ENCODE peak calls at places on chromosomes 13 and 19, in eight cellular contexts. One of them, this sample, is unnamed.
A peak's percentile ranks its signal among the peaks of the same experiment; 100 is the strongest.

GRCh38 chr19:18932216-18932841 is 8.7 kb downstream of the HOMER3 start:
- DNase-seq in DND-41: peak; percentile 58
- DNase-seq in adipocyte: peak; percentile 64
- DNase-seq in lower lobe of right lung: peak; percentile 88
- DNase-seq in effector memory CD4-positive, alpha-beta T cell: peak; percentile 81
- DNase-seq in cardiac muscle cell: peak; percentile 88
- DNase-seq in PC-3: peak; percentile 29
- DNase-seq in fibroblast of lung: peak; percentile 40
- DNase-seq in this sample: no peak

GRCh38 chr19:13764821-13765394 is 586 bp downstream of the MRI1 start:
- DNase-seq in fibroblast of lung: no peak
- DNase-seq in adipocyte: peak; percentile 56
- DNase-seq in DND-41: peak; percentile 44
- DNase-seq in effector memory CD4-positive, alpha-beta T cell: no peak
- DNase-seq in cardiac muscle cell: peak; percentile 50
- DNase-seq in PC-3: peak; percentile 23
- DNase-seq in lower lobe of right lung: peak; percentile 66
- DNase-seq in this sample: no peak

GRCh38 chr13:38264363-38265134 is 85.1 kb upstream of the UFM1 start:
- DNase-seq in PC-3: no peak
- DNase-seq in lower lobe of right lung: no peak
- DNase-seq in adipocyte: no peak
- DNase-seq in DND-41: no peak
- DNase-seq in effector memory CD4-positive, alpha-beta T cell: no peak
- DNase-seq in fibroblast of lung: no peak
- DNase-seq in cardiac muscle cell: peak; percentile 0
- DNase-seq in this sample: no peak

GRCh38 chr19:38685666-38686529 is 38.4 kb downstream of the ACTN4 start:
- DNase-seq in PC-3: peak; percentile 63
- DNase-seq in effector memory CD4-positive, alpha-beta T cell: peak; percentile 25
- DNase-seq in DND-41: no peak
- DNase-seq in adipocyte: peak; percentile 75
- DNase-seq in cardiac muscle cell: peak; percentile 52
- DNase-seq in lower lobe of right lung: no peak
- DNase-seq in fibroblast of lung: peak; percentile 67
- DNase-seq in this sample: no peak

GRCh38 chr13:52454459-52454824 is 836 bp upstream of the CKAP2 start:
- DNase-seq in DND-41: peak; percentile 36
- DNase-seq in lower lobe of right lung: no peak
- DNase-seq in cardiac muscle cell: peak; percentile 10
- DNase-seq in adipocyte: no peak
- DNase-seq in PC-3: peak; percentile 11
- DNase-seq in effector memory CD4-positive, alpha-beta T cell: no peak
- DNase-seq in fibroblast of lung: peak; percentile 7
- DNase-seq in this sample: no peak

GRCh38 chr19:4455742-4456565 is 1.6 kb downstream of the UBXN6 start:
- DNase-seq in lower lobe of right lung: peak; percentile 59
- DNase-seq in fibroblast of lung: peak; percentile 78
- DNase-seq in DND-41: no peak
- DNase-seq in PC-3: peak; percentile 41
- DNase-seq in effector memory CD4-positive, alpha-beta T cell: no peak
- DNase-seq in cardiac muscle cell: peak; percentile 43
- DNase-seq in adipocyte: peak; percentile 54
- DNase-seq in this sample: peak; percentile 55

GRCh38 chr13:102940143-102940542 is 94.3 kb downstream of the ERCC5 start:
- DNase-seq in PC-3: no peak
- DNase-seq in lower lobe of right lung: no peak
- DNase-seq in adipocyte: no peak
- DNase-seq in DND-41: peak; percentile 8
- DNase-seq in fibroblast of lung: no peak
- DNase-seq in effector memory CD4-positive, alpha-beta T cell: no peak
- DNase-seq in cardiac muscle cell: no peak
- DNase-seq in this sample: no peak

GRCh38 chr13:35954207-35954560 is 177.0 kb downstream of the DCLK1 start:
- DNase-seq in PC-3: no peak
- DNase-seq in cardiac muscle cell: no peak
- DNase-seq in fibroblast of lung: no peak
- DNase-seq in DND-41: no peak
- DNase-seq in adipocyte: peak; percentile 42
- DNase-seq in lower lobe of right lung: no peak
- DNase-seq in effector memory CD4-positive, alpha-beta T cell: no peak
- DNase-seq in this sample: no peak

GRCh38 chr13:38921081-38921480 is 69.5 kb downstream of the STOML3 start:
- DNase-seq in cardiac muscle cell: no peak
- DNase-seq in lower lobe of right lung: no peak
- DNase-seq in DND-41: no peak
- DNase-seq in adipocyte: no peak
- DNase-seq in effector memory CD4-positive, alpha-beta T cell: no peak
- DNase-seq in fibroblast of lung: no peak
- DNase-seq in PC-3: no peak
- DNase-seq in this sample: no peak

GRCh38 chr19:15892012-15892411 is 5.9 kb downstream of the CYP4F2 start:
- DNase-seq in effector memory CD4-positive, alpha-beta T cell: no peak
- DNase-seq in fibroblast of lung: no peak
- DNase-seq in adipocyte: no peak
- DNase-seq in cardiac muscle cell: no peak
- DNase-seq in PC-3: no peak
- DNase-seq in lower lobe of right lung: no peak
- DNase-seq in DND-41: no peak
- DNase-seq in this sample: no peak
- H3K27me3 ChIP-seq in effector memory CD4-positive, alpha-beta T cell: no peaks in the 10 kb centered on the region
- H3K27me3 ChIP-seq in fibroblast of lung: no peaks in the 10 kb centered on the region
- H3K27me3 ChIP-seq in adipocyte: peaks cover 6% of the 10 kb centered on the region
- H3K27me3 ChIP-seq in cardiac muscle cell: no peaks in the 10 kb centered on the region
- H3K27me3 ChIP-seq in PC-3: peaks cover 7% of the 10 kb centered on the region
- H3K27me3 ChIP-seq in lower lobe of right lung: no peaks in the 10 kb centered on the region
- H3K27me3 ChIP-seq in DND-41: no peaks in the 10 kb centered on the region
- H3K27me3 ChIP-seq in this sample: no peaks in the 10 kb centered on the region

GRCh38 chr19:46717034-46717715 is at the start of gene PRKD2:
- DNase-seq in cardiac muscle cell: peak; percentile 89
- DNase-seq in fibroblast of lung: peak; percentile 79
- DNase-seq in effector memory CD4-positive, alpha-beta T cell: peak; percentile 63
- DNase-seq in DND-41: peak; percentile 93
- DNase-seq in adipocyte: peak; percentile 93
- DNase-seq in lower lobe of right lung: peak; percentile 92
- DNase-seq in PC-3: peak; percentile 69
- DNase-seq in this sample: peak; percentile 87

GRCh38 chr19:46714523-46715106 is 2.3 kb downstream of the PRKD2 start:
- DNase-seq in PC-3: no peak
- DNase-seq in fibroblast of lung: no peak
- DNase-seq in DND-41: no peak
- DNase-seq in cardiac muscle cell: no peak
- DNase-seq in effector memory CD4-positive, alpha-beta T cell: no peak
- DNase-seq in lower lobe of right lung: no peak
- DNase-seq in adipocyte: peak; percentile 26
- DNase-seq in this sample: peak; percentile 30

GRCh38 chr19:46716672-46717033 is 261 bp downstream of the PRKD2 start:
- DNase-seq in DND-41: no peak
- DNase-seq in adipocyte: peak; percentile 40
- DNase-seq in cardiac muscle cell: peak; percentile 33
- DNase-seq in lower lobe of right lung: no peak
- DNase-seq in fibroblast of lung: no peak
- DNase-seq in effector memory CD4-positive, alpha-beta T cell: no peak
- DNase-seq in PC-3: no peak
- DNase-seq in this sample: no peak

GRCh38 chr19:46716013-46716671 is 772 bp downstream of the PRKD2 start:
- DNase-seq in lower lobe of right lung: peak; percentile 56
- DNase-seq in DND-41: peak; percentile 38
- DNase-seq in fibroblast of lung: no peak
- DNase-seq in adipocyte: peak; percentile 63
- DNase-seq in PC-3: no peak
- DNase-seq in effector memory CD4-positive, alpha-beta T cell: no peak
- DNase-seq in cardiac muscle cell: peak; percentile 61
- DNase-seq in this sample: no peak

GRCh38 chr19:46715620-46716012 is 1.3 kb downstream of the PRKD2 start:
- DNase-seq in PC-3: no peak
- DNase-seq in DND-41: peak; percentile 44
- DNase-seq in cardiac muscle cell: no peak
- DNase-seq in lower lobe of right lung: peak; percentile 32
- DNase-seq in adipocyte: no peak
- DNase-seq in effector memory CD4-positive, alpha-beta T cell: no peak
- DNase-seq in fibroblast of lung: no peak
- DNase-seq in this sample: no peak
- H3K4me1 ChIP-seq in PC-3: no peaks in the 10 kb centered on the region
- H3K4me1 ChIP-seq in DND-41: peaks cover 56% of the 10 kb centered on the region
- H3K4me1 ChIP-seq in cardiac muscle cell: peaks cover 12% of the 10 kb centered on the region
- H3K4me1 ChIP-seq in lower lobe of right lung: peaks cover 50% of the 10 kb centered on the region
- H3K4me1 ChIP-seq in adipocyte: peaks cover 27% of the 10 kb centered on the region
- H3K4me1 ChIP-seq in effector memory CD4-positive, alpha-beta T cell: peaks cover 40% of the 10 kb centered on the region
- H3K4me1 ChIP-seq in fibroblast of lung: peaks cover 2% of the 10 kb centered on the region
- H3K4me1 ChIP-seq in this sample: peaks cover 31% of the 10 kb centered on the region

GRCh38 chr13:94557836-94558235 is 38.1 kb downstream of the TGDS start:
- DNase-seq in effector memory CD4-positive, alpha-beta T cell: no peak
- DNase-seq in DND-41: no peak
- DNase-seq in lower lobe of right lung: no peak
- DNase-seq in PC-3: no peak
- DNase-seq in cardiac muscle cell: no peak
- DNase-seq in adipocyte: no peak
- DNase-seq in fibroblast of lung: no peak
- DNase-seq in this sample: no peak

GRCh38 chr13:94556016-94556415 is 39.9 kb downstream of the TGDS start:
- DNase-seq in adipocyte: no peak
- DNase-seq in DND-41: no peak
- DNase-seq in cardiac muscle cell: no peak
- DNase-seq in lower lobe of right lung: no peak
- DNase-seq in effector memory CD4-positive, alpha-beta T cell: no peak
- DNase-seq in fibroblast of lung: no peak
- DNase-seq in PC-3: no peak
- DNase-seq in this sample: no peak

GRCh38 chr13:94559201-94559795 is 36.7 kb downstream of the TGDS start:
- DNase-seq in lower lobe of right lung: no peak
- DNase-seq in effector memory CD4-positive, alpha-beta T cell: no peak
- DNase-seq in fibroblast of lung: no peak
- DNase-seq in DND-41: peak; percentile 52
- DNase-seq in adipocyte: no peak
- DNase-seq in PC-3: no peak
- DNase-seq in cardiac muscle cell: no peak
- DNase-seq in this sample: no peak

GRCh38 chr13:94558721-94559120 is 37.2 kb downstream of the TGDS start:
- DNase-seq in PC-3: no peak
- DNase-seq in DND-41: peak; percentile 78
- DNase-seq in lower lobe of right lung: no peak
- DNase-seq in fibroblast of lung: no peak
- DNase-seq in cardiac muscle cell: no peak
- DNase-seq in effector memory CD4-positive, alpha-beta T cell: no peak
- DNase-seq in adipocyte: no peak
- DNase-seq in this sample: no peak

DNA sequence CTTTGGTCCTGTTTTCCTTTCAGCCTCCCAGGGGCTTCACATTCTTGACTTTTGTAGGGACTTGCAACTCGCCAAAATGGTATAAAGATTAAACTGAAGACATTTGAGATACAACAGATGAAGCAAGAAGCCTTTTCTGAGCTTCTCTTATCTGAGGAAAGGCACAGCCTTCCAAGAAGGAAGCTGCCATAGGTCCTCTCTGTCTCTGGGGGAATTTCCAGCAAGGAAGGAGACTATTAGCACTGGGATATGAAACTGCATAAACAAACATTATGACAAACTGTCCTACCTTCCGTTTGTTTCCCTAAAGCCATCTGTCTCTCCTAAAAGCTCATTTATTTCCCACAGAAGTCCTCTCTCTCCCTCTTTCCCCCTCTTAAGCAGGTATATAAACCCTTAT is 39.3 kb downstream of the TGDS start:
- DNase-seq in adipocyte: no peak
- DNase-seq in DND-41: no peak
- DNase-seq in fibroblast of lung: no peak
- DNase-seq in PC-3: no peak
- DNase-seq in effector memory CD4-positive, alpha-beta T cell: no peak
- DNase-seq in lower lobe of right lung: no peak
- DNase-seq in cardiac muscle cell: no peak
- DNase-seq in this sample: no peak
- H3K27me3 ChIP-seq in adipocyte: no peaks in the 10 kb centered on the region
- H3K27me3 ChIP-seq in DND-41: no peaks in the 10 kb centered on the region
- H3K27me3 ChIP-seq in fibroblast of lung: no peaks in the 10 kb centered on the region
- H3K27me3 ChIP-seq in PC-3: no peaks in the 10 kb centered on the region
- H3K27me3 ChIP-seq in effector memory CD4-positive, alpha-beta T cell: no peaks in the 10 kb centered on the region
- H3K27me3 ChIP-seq in lower lobe of right lung: no peaks in the 10 kb centered on the region
- H3K27me3 ChIP-seq in cardiac muscle cell: no peaks in the 10 kb centered on the region
- H3K27me3 ChIP-seq in this sample: no peaks in the 10 kb centered on the region

DNA sequence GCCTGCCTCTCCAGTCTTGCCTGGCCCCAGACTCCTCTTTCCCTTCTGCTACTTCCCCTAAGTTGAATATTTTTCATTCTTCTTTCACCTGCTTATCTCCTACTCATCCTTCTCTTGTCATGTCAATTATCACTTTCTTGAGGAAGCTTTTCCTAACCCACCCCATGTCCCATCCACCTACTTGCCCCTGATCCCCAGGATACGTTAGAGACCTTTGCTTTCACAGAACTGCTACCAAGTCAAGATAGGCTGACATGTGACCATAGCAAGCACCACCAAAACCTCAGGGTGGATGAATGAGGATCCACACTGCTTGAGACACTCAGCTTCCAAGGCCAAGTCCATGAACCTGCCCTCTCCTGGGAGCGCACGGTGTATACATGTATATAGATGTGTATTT is 131.5 kb downstream of the DNAJC15 start:
- DNase-seq in adipocyte: no peak
- DNase-seq in cardiac muscle cell: no peak
- DNase-seq in lower lobe of right lung: no peak
- DNase-seq in DND-41: no peak
- DNase-seq in PC-3: no peak
- DNase-seq in fibroblast of lung: no peak
- DNase-seq in effector memory CD4-positive, alpha-beta T cell: no peak
- DNase-seq in this sample: no peak
- H3K4me1 ChIP-seq in adipocyte: peaks cover 2% of the 10 kb centered on the region
- H3K4me1 ChIP-seq in cardiac muscle cell: peaks cover 37% of the 10 kb centered on the region
- H3K4me1 ChIP-seq in lower lobe of right lung: no peaks in the 10 kb centered on the region
- H3K4me1 ChIP-seq in DND-41: no peaks in the 10 kb centered on the region
- H3K4me1 ChIP-seq in PC-3: peaks cover 29% of the 10 kb centered on the region
- H3K4me1 ChIP-seq in fibroblast of lung: no peaks in the 10 kb centered on the region
- H3K4me1 ChIP-seq in effector memory CD4-positive, alpha-beta T cell: no peaks in the 10 kb centered on the region
- H3K4me1 ChIP-seq in this sample: peaks cover 20% of the 10 kb centered on the region

DNA sequence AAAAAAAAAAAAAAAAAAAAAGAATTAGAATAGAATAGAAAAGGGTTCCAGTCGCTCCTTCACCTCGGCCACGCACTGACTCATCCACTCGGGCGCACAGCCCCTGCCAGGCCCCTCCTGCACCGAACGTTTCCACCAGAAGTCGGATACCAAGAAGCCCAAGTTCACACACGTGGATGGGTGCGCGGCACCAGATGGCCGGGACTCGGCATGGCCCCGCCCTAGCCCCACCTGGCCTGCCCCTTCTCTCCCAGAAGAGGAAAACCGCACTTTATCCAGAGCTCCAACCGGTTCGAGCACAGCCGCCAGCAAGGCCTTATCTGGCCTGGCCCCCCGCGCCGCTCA is 5.9 kb downstream of the PRR36 start:
- DNase-seq in fibroblast of lung: no peak
- DNase-seq in lower lobe of right lung: no peak
- DNase-seq in cardiac muscle cell: no peak
- DNase-seq in PC-3: peak; percentile 67
- DNase-seq in DND-41: peak; percentile 74
- DNase-seq in effector memory CD4-positive, alpha-beta T cell: no peak
- DNase-seq in adipocyte: no peak
- DNase-seq in this sample: peak; percentile 45
- H3K27me3 ChIP-seq in fibroblast of lung: peaks cover 6% of the 10 kb centered on the region
- H3K27me3 ChIP-seq in lower lobe of right lung: peaks cover 24% of the 10 kb centered on the region
- H3K27me3 ChIP-seq in cardiac muscle cell: peaks cover 40% of the 10 kb centered on the region
- H3K27me3 ChIP-seq in PC-3: no peaks in the 10 kb centered on the region
- H3K27me3 ChIP-seq in DND-41: no peaks in the 10 kb centered on the region
- H3K27me3 ChIP-seq in effector memory CD4-positive, alpha-beta T cell: peaks cover 12% of the 10 kb centered on the region
- H3K27me3 ChIP-seq in adipocyte: peaks cover 15% of the 10 kb centered on the region
- H3K27me3 ChIP-seq in this sample: peaks cover 15% of the 10 kb centered on the region